ENCODE peak calls at places on chromosomes 2 and 18, in eight cellular contexts. One of them, this sample, is unnamed.

GRCh38 chr18:49976810-49977209 is 163.5 kb upstream of the ACAA2 start:
- DNase-seq in aorta: no peak
- DNase-seq in NCI-H1048: no peak
- DNase-seq in OCI-M1: no peak
- DNase-seq in IMR-90: no peak
- DNase-seq in NCI-H69: peak
- DNase-seq in AML-193: no peak
- DNase-seq in RPMI7951: no peak
- DNase-seq in this sample: no peak

GRCh38 chr2:8564475-8564874 is 117.4 kb upstream of the ID2 start:
- DNase-seq in aorta: peak
- DNase-seq in NCI-H1048: no peak
- DNase-seq in OCI-M1: no peak
- DNase-seq in IMR-90: no peak
- DNase-seq in NCI-H69: no peak
- DNase-seq in AML-193: no peak
- DNase-seq in RPMI7951: no peak
- DNase-seq in this sample: no peak

GRCh38 chr18:78522507-78522906 is 457.1 kb upstream of the SALL3 start:
- DNase-seq in aorta: no peak
- DNase-seq in NCI-H1048: no peak
- DNase-seq in OCI-M1: no peak
- DNase-seq in IMR-90: no peak
- DNase-seq in NCI-H69: no peak
- DNase-seq in AML-193: no peak
- DNase-seq in RPMI7951: no peak
- DNase-seq in this sample: no peak

GRCh38 chr2:22854588-22854987 is 530.4 kb upstream of the KLHL29 start:
- DNase-seq in aorta: no peak
- DNase-seq in NCI-H1048: no peak
- DNase-seq in OCI-M1: no peak
- DNase-seq in IMR-90: no peak
- DNase-seq in NCI-H69: no peak
- DNase-seq in AML-193: no peak
- DNase-seq in RPMI7951: no peak
- DNase-seq in this sample: no peak

GRCh38 chr2:217360781-217361485 is 501.1 kb upstream of the TNP1 start:
- DNase-seq in aorta: no peak
- DNase-seq in NCI-H1048: no peak
- DNase-seq in OCI-M1: peak
- DNase-seq in IMR-90: peak
- DNase-seq in NCI-H69: peak
- DNase-seq in AML-193: no peak
- DNase-seq in RPMI7951: peak
- DNase-seq in this sample: peak

GRCh38 chr2:235495373-235496238 is 1.8 kb downstream of the AGAP1 start:
- DNase-seq in aorta: peak
- DNase-seq in NCI-H1048: no peak
- DNase-seq in OCI-M1: peak
- DNase-seq in IMR-90: no peak
- DNase-seq in NCI-H69: peak
- DNase-seq in AML-193: no peak
- DNase-seq in RPMI7951: no peak
- DNase-seq in this sample: no peak

GRCh38 chr2:239598011-239598731 is 197.4 kb upstream of the HDAC4 start:
- DNase-seq in aorta: peak
- DNase-seq in NCI-H1048: no peak
- DNase-seq in OCI-M1: no peak
- DNase-seq in IMR-90: no peak
- DNase-seq in NCI-H69: no peak
- DNase-seq in AML-193: no peak
- DNase-seq in RPMI7951: no peak
- DNase-seq in this sample: no peak

GRCh38 chr2:23491622-23492336 is 106.8 kb downstream of the KLHL29 start:
- DNase-seq in aorta: peak
- DNase-seq in NCI-H1048: no peak
- DNase-seq in OCI-M1: no peak
- DNase-seq in IMR-90: no peak
- DNase-seq in NCI-H69: peak
- DNase-seq in AML-193: no peak
- DNase-seq in RPMI7951: no peak
- DNase-seq in this sample: no peak

GRCh38 chr18:12233378-12233777 is 20.8 kb upstream of the CIDEA start:
- DNase-seq in aorta: no peak
- DNase-seq in NCI-H1048: no peak
- DNase-seq in OCI-M1: peak
- DNase-seq in IMR-90: peak
- DNase-seq in NCI-H69: no peak
- DNase-seq in AML-193: no peak
- DNase-seq in RPMI7951: peak
- DNase-seq in this sample: peak

GRCh38 chr2:180840641-180841040 is 139.8 kb upstream of the UBE2E3 start:
- DNase-seq in aorta: no peak
- DNase-seq in NCI-H1048: no peak
- DNase-seq in OCI-M1: no peak
- DNase-seq in IMR-90: no peak
- DNase-seq in NCI-H69: no peak
- DNase-seq in AML-193: no peak
- DNase-seq in RPMI7951: no peak
- DNase-seq in this sample: no peak

GRCh38 chr18:48994044-48994651 is 43.4 kb upstream of the SMAD7 start:
- DNase-seq in aorta: no peak
- DNase-seq in NCI-H1048: no peak
- DNase-seq in OCI-M1: no peak
- DNase-seq in IMR-90: peak
- DNase-seq in NCI-H69: peak
- DNase-seq in AML-193: no peak
- DNase-seq in RPMI7951: peak
- DNase-seq in this sample: peak

GRCh38 chr2:210541280-210541902 is 15.0 kb upstream of the CPS1 start:
- DNase-seq in aorta: no peak
- DNase-seq in NCI-H1048: no peak
- DNase-seq in OCI-M1: peak
- DNase-seq in IMR-90: peak
- DNase-seq in NCI-H69: no peak
- DNase-seq in AML-193: no peak
- DNase-seq in RPMI7951: no peak
- DNase-seq in this sample: peak

GRCh38 chr2:61832183-61832841 is 21.5 kb downstream of the FAM161A start:
- DNase-seq in aorta: no peak
- DNase-seq in NCI-H1048: no peak
- DNase-seq in OCI-M1: no peak
- DNase-seq in IMR-90: no peak
- DNase-seq in NCI-H69: no peak
- DNase-seq in AML-193: no peak
- DNase-seq in RPMI7951: no peak
- DNase-seq in this sample: no peak

GRCh38 chr2:99691931-99692330 is 202.1 kb upstream of the REV1 start:
- DNase-seq in aorta: no peak
- DNase-seq in NCI-H1048: no peak
- DNase-seq in OCI-M1: no peak
- DNase-seq in IMR-90: no peak
- DNase-seq in NCI-H69: peak
- DNase-seq in AML-193: no peak
- DNase-seq in RPMI7951: no peak
- DNase-seq in this sample: no peak

GRCh38 chr2:190277234-190278112 is 42.2 kb downstream of the HIBCH start:
- DNase-seq in aorta: no peak
- DNase-seq in NCI-H1048: peak
- DNase-seq in OCI-M1: peak
- DNase-seq in IMR-90: peak
- DNase-seq in NCI-H69: peak
- DNase-seq in AML-193: peak
- DNase-seq in RPMI7951: peak
- DNase-seq in this sample: peak

GRCh38 chr2:18991177-18992168 is 366.9 kb downstream of the OSR1 start:
- DNase-seq in aorta: peak
- DNase-seq in NCI-H1048: no peak
- DNase-seq in OCI-M1: no peak
- DNase-seq in IMR-90: peak
- DNase-seq in NCI-H69: peak
- DNase-seq in AML-193: no peak
- DNase-seq in RPMI7951: peak
- DNase-seq in this sample: peak

GRCh38 chr2:239222346-239223028 is 178.3 kb downstream of the HDAC4 start:
- DNase-seq in aorta: no peak
- DNase-seq in NCI-H1048: no peak
- DNase-seq in OCI-M1: peak
- DNase-seq in IMR-90: peak
- DNase-seq in NCI-H69: no peak
- DNase-seq in AML-193: peak
- DNase-seq in RPMI7951: no peak
- DNase-seq in this sample: peak

GRCh38 chr18:78980279-78980771 is 707 bp downstream of the SALL3 start:
- DNase-seq in aorta: no peak
- DNase-seq in NCI-H1048: no peak
- DNase-seq in OCI-M1: no peak
- DNase-seq in IMR-90: no peak
- DNase-seq in NCI-H69: peak
- DNase-seq in AML-193: no peak
- DNase-seq in RPMI7951: no peak
- DNase-seq in this sample: peak

GRCh38 chr2:191693151-191693550 is 15.2 kb downstream of the NABP1 start:
- DNase-seq in aorta: no peak
- DNase-seq in NCI-H1048: no peak
- DNase-seq in OCI-M1: peak
- DNase-seq in IMR-90: no peak
- DNase-seq in NCI-H69: no peak
- DNase-seq in AML-193: no peak
- DNase-seq in RPMI7951: no peak
- DNase-seq in this sample: peak

GRCh38 chr2:119751706-119752105 is 8.0 kb upstream of the PTPN4 start:
- DNase-seq in aorta: no peak
- DNase-seq in NCI-H1048: no peak
- DNase-seq in OCI-M1: no peak
- DNase-seq in IMR-90: peak
- DNase-seq in NCI-H69: no peak
- DNase-seq in AML-193: no peak
- DNase-seq in RPMI7951: no peak
- DNase-seq in this sample: no peak

GRCh38 chr2:74440005-74440377 is 1.7 kb downstream of the RTKN start:
- DNase-seq in aorta: peak
- DNase-seq in NCI-H1048: no peak
- DNase-seq in OCI-M1: no peak
- DNase-seq in IMR-90: peak
- DNase-seq in NCI-H69: no peak
- DNase-seq in AML-193: no peak
- DNase-seq in RPMI7951: peak
- DNase-seq in this sample: peak

GRCh38 chr18:35422227-35422626 is 45.1 kb upstream of the ZNF396 start:
- DNase-seq in aorta: no peak
- DNase-seq in NCI-H1048: no peak
- DNase-seq in OCI-M1: no peak
- DNase-seq in IMR-90: no peak
- DNase-seq in NCI-H69: no peak
- DNase-seq in AML-193: no peak
- DNase-seq in RPMI7951: no peak
- DNase-seq in this sample: no peak

GRCh38 chr2:238321467-238321866 is 1.1 kb downstream of the TRAF3IP1 start:
- DNase-seq in aorta: peak
- DNase-seq in NCI-H1048: no peak
- DNase-seq in OCI-M1: no peak
- DNase-seq in IMR-90: no peak
- DNase-seq in NCI-H69: peak
- DNase-seq in AML-193: no peak
- DNase-seq in RPMI7951: no peak
- DNase-seq in this sample: no peak

GRCh38 chr2:237458519-237458918 is 28.5 kb upstream of the MLPH start:
- DNase-seq in aorta: no peak
- DNase-seq in NCI-H1048: no peak
- DNase-seq in OCI-M1: no peak
- DNase-seq in IMR-90: no peak
- DNase-seq in NCI-H69: no peak
- DNase-seq in AML-193: no peak
- DNase-seq in RPMI7951: no peak
- DNase-seq in this sample: no peak

GRCh38 chr2:56531668-56532420 is 348.1 kb downstream of the CCDC85A start:
- DNase-seq in aorta: no peak
- DNase-seq in NCI-H1048: no peak
- DNase-seq in OCI-M1: peak
- DNase-seq in IMR-90: peak
- DNase-seq in NCI-H69: no peak
- DNase-seq in AML-193: no peak
- DNase-seq in RPMI7951: no peak
- DNase-seq in this sample: no peak

GRCh38 chr2:11658208-11658607 is 11.8 kb downstream of the NTSR2 start:
- DNase-seq in aorta: no peak
- DNase-seq in NCI-H1048: no peak
- DNase-seq in OCI-M1: peak
- DNase-seq in IMR-90: no peak
- DNase-seq in NCI-H69: no peak
- DNase-seq in AML-193: no peak
- DNase-seq in RPMI7951: no peak
- DNase-seq in this sample: no peak

GRCh38 chr2:53867773-53868172 is 8.0 kb upstream of the GPR75 start:
- DNase-seq in aorta: no peak
- DNase-seq in NCI-H1048: no peak
- DNase-seq in OCI-M1: no peak
- DNase-seq in IMR-90: no peak
- DNase-seq in NCI-H69: no peak
- DNase-seq in AML-193: no peak
- DNase-seq in RPMI7951: no peak
- DNase-seq in this sample: no peak

GRCh38 chr2:118473241-118473640 is 374.2 kb downstream of the EN1 start:
- DNase-seq in aorta: no peak
- DNase-seq in NCI-H1048: no peak
- DNase-seq in OCI-M1: no peak
- DNase-seq in IMR-90: no peak
- DNase-seq in NCI-H69: no peak
- DNase-seq in AML-193: no peak
- DNase-seq in RPMI7951: no peak
- DNase-seq in this sample: no peak

GRCh38 chr2:234702731-234703225 is 205.9 kb upstream of the ARL4C start:
- DNase-seq in aorta: no peak
- DNase-seq in NCI-H1048: no peak
- DNase-seq in OCI-M1: no peak
- DNase-seq in IMR-90: no peak
- DNase-seq in NCI-H69: peak
- DNase-seq in AML-193: no peak
- DNase-seq in RPMI7951: peak
- DNase-seq in this sample: no peak

GRCh38 chr2:176817061-176817565 is 395.5 kb upstream of the HNRNPA3 start:
- DNase-seq in aorta: no peak
- DNase-seq in NCI-H1048: no peak
- DNase-seq in OCI-M1: no peak
- DNase-seq in IMR-90: no peak
- DNase-seq in NCI-H69: peak
- DNase-seq in AML-193: no peak
- DNase-seq in RPMI7951: no peak
- DNase-seq in this sample: no peak

GRCh38 chr2:28233070-28233718 is 159.5 kb upstream of the FOSL2 start:
- DNase-seq in aorta: no peak
- DNase-seq in NCI-H1048: no peak
- DNase-seq in OCI-M1: no peak
- DNase-seq in IMR-90: peak
- DNase-seq in NCI-H69: no peak
- DNase-seq in AML-193: no peak
- DNase-seq in RPMI7951: peak
- DNase-seq in this sample: peak

GRCh38 chr2:68709421-68709911 is 25.1 kb upstream of the ARHGAP25 start:
- DNase-seq in aorta: no peak
- DNase-seq in NCI-H1048: peak
- DNase-seq in OCI-M1: peak
- DNase-seq in IMR-90: peak
- DNase-seq in NCI-H69: peak
- DNase-seq in AML-193: peak
- DNase-seq in RPMI7951: peak
- DNase-seq in this sample: peak

GRCh38 chr2:122539311-122539710 is 783.9 kb downstream of the TSN start:
- DNase-seq in aorta: no peak
- DNase-seq in NCI-H1048: no peak
- DNase-seq in OCI-M1: no peak
- DNase-seq in IMR-90: no peak
- DNase-seq in NCI-H69: no peak
- DNase-seq in AML-193: no peak
- DNase-seq in RPMI7951: no peak
- DNase-seq in this sample: peak

GRCh38 chr18:31516432-31516831 is 18.5 kb downstream of the DSG2 start:
- DNase-seq in aorta: no peak
- DNase-seq in NCI-H1048: no peak
- DNase-seq in OCI-M1: no peak
- DNase-seq in IMR-90: no peak
- DNase-seq in NCI-H69: peak
- DNase-seq in AML-193: no peak
- DNase-seq in RPMI7951: no peak
- DNase-seq in this sample: no peak

This sample was measured in cardiac muscle cell.